ENCODE peak calls at places on chromosomes 11 and 22, in seven cellular contexts. U is A172; Q is T-helper 2 cell; B is stimulated activated CD4-positive, alpha-beta T cell treated with anti-CD3 and anti-CD28 coated beads, TNF-alpha, amount 100 ng/mL, for 4 hours; O is AG09309; P is NCI-H2081; N is GM19239. Y is an unnamed sample.

GRCh38 chr11:116732740-116733385 is 39.9 kb downstream of the BUD13 start:
- DNase-seq in U (peak; percentile 55), Q (peak; percentile 55), B (peak; percentile 23), O (peak; percentile 24), P (peak; percentile 64), N (peak; percentile 82), Y (peak; percentile 73)

GRCh38 chr22:39519681-39520053 is 695 bp upstream of the ATF4 start:
- DNase-seq in U (peak; percentile 30), Q (no peak), B (no peak), O (no peak), P (no peak), N (no peak), Y (peak; percentile 73)

GRCh38 chr22:49779226-49779625 is 48.4 kb downstream of the BRD1 start:
- DNase-seq in U (no peak), Q (no peak), B (no peak), O (no peak), P (no peak), N (no peak), Y (no peak)

GRCh38 chr22:20810645-20811044 is 36.7 kb downstream of the SERPIND1 start:
- DNase-seq in U (no peak), Q (no peak), B (no peak), O (no peak), P (no peak), N (no peak), Y (no peak)

GRCh38 chr11:126680109-126680508 is 320.5 kb downstream of the KIRREL3 start:
- DNase-seq in U (no peak), Q (no peak), B (no peak), O (no peak), P (no peak), N (no peak), Y (no peak)

GRCh38 chr11:105022527-105022926 is 441 bp downstream of the CASP5 start:
- DNase-seq in U (no peak), Q (no peak), B (no peak), O (no peak), P (no peak), N (no peak), Y (no peak)

GRCh38 chr11:130601141-130601540 is 152.7 kb downstream of the ADAMTS15 start:
- DNase-seq in U (peak; percentile 52), Q (no peak), B (no peak), O (no peak), P (no peak), N (no peak), Y (peak; percentile 63)

GRCh38 chr11:94134651-94135512 is 6.2 kb downstream of the PANX1 start:
- DNase-seq in U (peak; percentile 84), Q (no peak), B (no peak), O (no peak), P (no peak), N (no peak), Y (peak; percentile 36)

GRCh38 chr11:846496-847098 is 3.9 kb downstream of the TSPAN4 start:
- DNase-seq in U (no peak), Q (no peak), B (no peak), O (no peak), P (no peak), N (no peak), Y (no peak)

GRCh38 chr11:119223856-119224255 is 17.7 kb downstream of the CBL start:
- DNase-seq in U (no peak), Q (no peak), B (no peak), O (no peak), P (no peak), N (no peak), Y (no peak)

Y was measured in body of pancreas.